ENCODE peak calls at places on chromosomes 4 and X, in nine cellular contexts. W is heart left ventricle, U is colonic mucosa, B is OCI-LY7, X is A549, R is brain microvascular endothelial cell, O is breast epithelium, G is esophagus muscularis mucosa, S is tibial artery. F is an unnamed sample.

GRCh38 chrX:74458738-74459137 is 37.4 kb downstream of the SLC16A2 start:
- DNase-seq in U (no peak), R (peak), G (no peak), X (no peak), S (no peak), B (no peak), O (no peak), W (no peak), F (no peak)

GRCh38 chr4:123505457-123506310 is 109.1 kb downstream of the SPRY1 start:
- DNase-seq in O (no peak), U (peak), S (peak), G (no peak), X (no peak), R (peak), W (peak), B (peak), F (no peak)

GRCh38 chr4:104394409-104394813 is 100.3 kb downstream of the CXXC4 start:
- DNase-seq in S (no peak), R (no peak), G (no peak), W (no peak), O (no peak), B (no peak), U (no peak), X (no peak), F (no peak)

GRCh38 chr4:20839957-20840356 is 139.7 kb downstream of the PACRGL start:
- DNase-seq in R (peak), U (no peak), X (no peak), B (no peak), G (no peak), O (no peak), S (no peak), W (no peak), F (no peak)

GRCh38 chr4:139282375-139283075 is 2.5 kb upstream of the MGARP start:
- DNase-seq in X (no peak), U (no peak), O (no peak), W (no peak), B (no peak), G (no peak), R (peak), S (no peak), F (no peak)

GRCh38 chr4:113382704-113383103 is 333.3 kb downstream of the ANK2 start:
- DNase-seq in U (no peak), B (no peak), W (no peak), X (no peak), R (no peak), S (no peak), O (no peak), G (no peak), F (no peak)

GRCh38 chrX:107731831-107732502 is 43.6 kb downstream of the TSC22D3 start:
- DNase-seq in S (peak), X (peak), U (peak), B (no peak), R (peak), W (peak), G (peak), O (peak), F (peak)

GRCh38 chrX:7948483-7948882 is 21.3 kb upstream of the PNPLA4 start:
- DNase-seq in R (no peak), U (no peak), W (no peak), B (no peak), X (no peak), S (no peak), O (no peak), G (no peak), F (no peak)

GRCh38 chr4:566508-567295 is 9.4 kb downstream of the TMEM271 start:
- DNase-seq in W (no peak), B (peak), O (no peak), R (no peak), S (no peak), X (peak), G (peak), U (no peak), F (no peak)

GRCh38 chrX:16966745-16967144 is 20.3 kb downstream of the REPS2 start:
- DNase-seq in S (no peak), G (no peak), B (no peak), W (no peak), X (no peak), U (no peak), O (no peak), R (no peak), F (no peak)

GRCh38 chrX:105823092-105823454 is 734 bp downstream of the NRK start:
- DNase-seq in S (peak), X (no peak), U (no peak), W (no peak), B (no peak), O (no peak), R (no peak), G (no peak), F (no peak)

GRCh38 chr4:15754323-15754722 is 23.8 kb upstream of the CD38 start:
- DNase-seq in X (no peak), B (peak), W (peak), U (no peak), S (no peak), O (no peak), G (no peak), R (peak), F (no peak)

GRCh38 chrX:49183701-49184281 is 2.4 kb downstream of the PRICKLE3 start:
- DNase-seq in S (no peak), G (no peak), R (no peak), O (no peak), U (no peak), W (no peak), B (no peak), X (no peak), F (no peak)

GRCh38 chrX:143437439-143437838 is 79.8 kb downstream of the SPANXN3 start:
- DNase-seq in R (no peak), S (no peak), X (no peak), W (no peak), O (no peak), G (no peak), B (peak), U (no peak), F (no peak)

GRCh38 chr4:168765726-168766125 is 244.3 kb downstream of the CBR4 start:
- DNase-seq in O (no peak), G (no peak), U (peak), X (no peak), B (no peak), W (peak), R (no peak), S (peak), F (no peak)

GRCh38 chr4:153468587-153468986 is 2.4 kb downstream of the TMEM131L start:
- DNase-seq in R (no peak), G (no peak), O (no peak), U (no peak), B (peak), S (no peak), X (no peak), W (no peak), F (no peak)

GRCh38 chrX:81577028-81577427 is 375.1 kb downstream of the SH3BGRL start:
- DNase-seq in S (no peak), O (no peak), G (no peak), U (no peak), W (no peak), R (no peak), B (no peak), X (no peak), F (no peak)

GRCh38 chrX:44344194-44344593 is 722 bp upstream of the EFHC2 start:
- DNase-seq in B (no peak), G (no peak), R (no peak), U (no peak), X (no peak), O (no peak), S (peak), W (peak), F (no peak)

GRCh38 chr4:2637956-2638552 is 101.6 kb downstream of the FAM193A start:
- DNase-seq in O (no peak), W (no peak), B (no peak), R (no peak), S (no peak), U (no peak), G (no peak), X (no peak), F (no peak)

GRCh38 chr4:1113311-1114009 is at the start of gene RNF212:
- DNase-seq in S (no peak), R (no peak), U (peak), B (no peak), O (no peak), X (peak), G (peak), W (no peak), F (no peak)

GRCh38 chrX:23811135-23811781 is 28.3 kb downstream of the SAT1 start:
- DNase-seq in R (no peak), S (peak), B (no peak), U (no peak), O (no peak), X (no peak), W (no peak), G (no peak), F (no peak)

GRCh38 chr4:105092768-105093167 is 53.9 kb upstream of the TET2 start:
- DNase-seq in W (no peak), R (no peak), X (no peak), U (no peak), O (no peak), B (no peak), S (no peak), G (no peak), F (no peak)

GRCh38 chr4:149785686-149786431 is 29.8 kb downstream of the IQCM start:
- DNase-seq in U (no peak), X (no peak), W (no peak), O (no peak), R (no peak), G (no peak), B (no peak), S (no peak), F (no peak)

GRCh38 chrX:31350808-31351074 is 278.9 kb upstream of the FTHL17 start:
- DNase-seq in S (no peak), U (no peak), G (no peak), X (no peak), B (no peak), R (no peak), W (no peak), O (no peak), F (no peak)

GRCh38 chr4:141248029-141248428 is 27.3 kb downstream of the ZNF330 start:
- DNase-seq in X (no peak), O (no peak), G (no peak), S (no peak), R (peak), W (no peak), B (no peak), U (no peak), F (no peak)

GRCh38 chr4:63786181-63786580 is 623.1 kb downstream of the TECRL start:
- DNase-seq in O (no peak), S (no peak), R (no peak), G (no peak), X (no peak), U (no peak), W (no peak), B (no peak), F (no peak)

GRCh38 chr4:66373268-66373667 is 703.0 kb upstream of the EPHA5 start:
- DNase-seq in X (no peak), S (no peak), R (no peak), O (no peak), U (no peak), B (no peak), G (no peak), W (no peak), F (no peak)
- TF ChIP-seq CTCF in X (no peak), S (no peak), R (no peak), O (no peak), U (no peak), B (no peak), G (no peak), W (no peak), F (no peak)

DNA sequence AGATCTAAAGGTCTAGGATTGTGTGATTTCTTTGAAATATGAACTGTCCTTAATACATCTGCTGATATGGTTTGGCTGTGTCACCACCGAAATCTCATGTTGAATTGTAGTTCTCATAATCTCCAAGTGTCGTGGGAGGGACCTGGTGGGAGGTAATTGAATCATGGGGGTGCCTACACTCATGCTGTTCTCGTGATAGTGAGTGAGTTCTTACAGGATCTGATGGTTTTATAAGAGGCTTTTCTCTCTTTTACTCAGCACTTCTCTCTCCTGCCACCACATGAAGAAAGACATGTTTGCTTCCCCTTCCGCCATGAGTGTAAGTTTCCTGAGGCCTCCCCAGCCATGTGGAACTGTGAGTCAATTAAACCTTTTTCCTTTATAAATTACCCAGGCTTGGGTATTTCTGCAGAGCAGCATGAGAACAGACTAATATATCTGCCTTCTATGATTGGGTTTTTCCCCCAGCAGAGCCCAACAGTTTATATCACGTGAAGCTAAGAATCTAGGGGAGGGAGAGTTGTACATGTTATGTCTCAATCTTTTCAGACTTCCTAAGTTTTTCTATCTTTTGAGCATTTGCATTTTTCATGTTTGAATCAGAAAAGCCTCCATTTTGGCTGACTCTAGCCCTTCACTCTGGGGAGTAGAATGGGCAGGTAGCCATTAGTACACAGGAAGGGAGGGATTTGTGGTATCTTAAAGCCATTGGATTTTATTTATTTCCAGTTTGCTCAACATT is 58.9 kb downstream of the PLAC1 start:
- DNase-seq in R (no peak), X (no peak), W (peak), S (peak), U (no peak), G (no peak), B (no peak), O (no peak), F (no peak)
- H3K27ac ChIP-seq in R (no peak), X (peak), W (no peak), S (no peak), U (no peak), G (no peak), B (no peak), O (no peak), F (no peak)

GRCh38 chr4:52864816-52865215 is 2.7 kb downstream of the RASL11B start:
- DNase-seq in X (no peak), B (no peak), U (no peak), W (peak), O (no peak), G (no peak), S (no peak), R (peak), F (no peak)
- H3K4me3 ChIP-seq in X (no peak), B (no peak), U (no peak), W (no peak), O (peak), G (no peak), S (peak), R (no peak), F (no peak)

DNA sequence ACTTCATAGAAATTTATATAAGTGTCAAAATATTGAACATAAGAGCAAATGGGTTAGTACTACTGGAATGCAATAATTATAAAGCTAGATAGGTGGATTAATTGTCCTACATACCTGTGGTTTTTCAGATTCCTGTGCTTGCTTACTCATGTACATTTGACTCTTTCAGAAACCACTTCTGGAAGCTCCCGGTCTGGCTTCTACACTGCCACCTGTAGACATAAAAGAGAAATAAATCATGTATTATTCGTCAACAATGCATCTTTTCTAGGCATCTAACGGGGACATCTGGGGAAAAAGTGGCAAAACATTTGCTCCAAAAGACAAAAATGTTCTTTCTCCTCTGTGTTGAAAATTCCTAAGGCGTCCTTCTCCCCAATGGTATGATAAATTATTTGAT is 648.6 kb upstream of the DIPK2B start:
- DNase-seq in W (no peak), G (no peak), S (no peak), X (peak), U (no peak), O (no peak), R (peak), B (no peak), F (no peak)
- TF ChIP-seq CTCF in W (peak), G (no peak), S (peak), X (peak), U (peak), O (no peak), R (peak), B (peak), F (peak)